ENCODE peak calls at places on chromosomes 4 and X, in ten cellular contexts. Z is stimulated activated CD4-positive, alpha-beta T cell treated with anti-CD3 and anti-CD28 coated beads, Interleukin-12 subunit alpha, Interleukin-12 subunit beta, amount 100 ng/mL, for 48 hours; R is ureter; G is NCI-H1694 treated with DMSO at 0.1 percent for 48 hours; P is mucosa of descending colon; Q is NCI-H1417; W is NCI-H187 treated with DMSO at 0.1 percent for 48 hours; F is GDM1; I is T-helper 2 cell; K is HFF-Myc. A is an unnamed sample.

GRCh38 chr4:153348006-153348405 is 3.5 kb downstream of the MND1 start:
- DNase-seq in Z (no peak), R (no peak), G (no peak), P (no peak), Q (no peak), W (no peak), F (no peak), I (no peak), K (no peak), A (no peak)

GRCh38 chrX:46637937-46638336 is 64.4 kb downstream of the CHST7 start:
- DNase-seq in Z (peak; percentile 12), R (no peak), G (no peak), P (no peak), Q (no peak), W (no peak), F (no peak), I (no peak), K (no peak), A (no peak)

GRCh38 chrX:106619797-106620196 is 8.0 kb downstream of the RADX start:
- DNase-seq in Z (no peak), R (no peak), G (no peak), P (no peak), Q (no peak), W (no peak), F (no peak), I (no peak), K (no peak), A (peak; percentile 0)

GRCh38 chr4:11252149-11252548 is 176.5 kb downstream of the HS3ST1 start:
- DNase-seq in Z (no peak), R (no peak), G (no peak), P (no peak), Q (peak; percentile 30), W (no peak), F (no peak), I (no peak), K (no peak), A (no peak)

GRCh38 chr4:124970011-124970410 is 257.5 kb upstream of the ANKRD50 start:
- DNase-seq in Z (no peak), R (no peak), G (no peak), P (no peak), Q (no peak), W (no peak), F (no peak), I (no peak), K (no peak), A (no peak)

GRCh38 chr4:2048831-2049230 is 10.3 kb upstream of the NAT8L start:
- DNase-seq in Z (no peak), R (no peak), G (no peak), P (no peak), Q (no peak), W (no peak), F (no peak), I (no peak), K (no peak), A (no peak)

GRCh38 chr4:53960843-53961242 is 103.6 kb downstream of the CHIC2 start:
- DNase-seq in Z (no peak), R (no peak), G (no peak), P (no peak), Q (no peak), W (no peak), F (no peak), I (no peak), K (no peak), A (no peak)

GRCh38 chr4:19774690-19775256 is 476.9 kb upstream of the SLIT2 start:
- DNase-seq in Z (no peak), R (no peak), G (no peak), P (no peak), Q (no peak), W (no peak), F (no peak), I (no peak), K (no peak), A (no peak)

GRCh38 chrX:31435592-31435991 is 363.8 kb upstream of the FTHL17 start:
- DNase-seq in Z (no peak), R (no peak), G (no peak), P (peak; percentile 70), Q (no peak), W (no peak), F (no peak), I (no peak), K (no peak), A (no peak)

GRCh38 chr4:84503495-84504437 is 4.7 kb upstream of the NKX6-1 start:
- DNase-seq in Z (no peak), R (no peak), G (peak; percentile 55), P (peak; percentile 67), Q (peak; percentile 90), W (no peak), F (peak; percentile 31), I (no peak), K (peak; percentile 42), A (peak; percentile 66)